ENCODE peak calls at places on chromosomes 13 and 19, in seven cellular contexts. M is tibial artery, E is fibroblast of lung, N is GM20000, U is fibroblast of villous mesenchyme, Q is HFFc6, T is GM13976. W is an unnamed sample.

GRCh38 chr13:104385409-104385808 is 1319.2 kb upstream of the SLC10A2 start:
- DNase-seq in M (no peak), E (peak; percentile 81), N (no peak), U (peak; percentile 41), Q (no peak), T (no peak), W (no peak)

GRCh38 chr19:6047256-6047655 is 63.0 kb downstream of the RFX2 start:
- DNase-seq in M (peak; percentile 29), E (no peak), N (no peak), U (no peak), Q (no peak), T (no peak), W (no peak)

GRCh38 chr13:27919934-27920676 is at the start of gene PDX1:
- DNase-seq in M (no peak), E (no peak), N (no peak), U (no peak), Q (no peak), T (peak; percentile 67), W (peak; percentile 54)

GRCh38 chr13:99751517-99752199 is 219.9 kb downstream of the ZIC5 start:
- DNase-seq in M (no peak), E (no peak), N (no peak), U (no peak), Q (no peak), T (no peak), W (no peak)

GRCh38 chr13:49627831-49628652 is at the start of gene ARL11:
- DNase-seq in M (peak; percentile 76), E (no peak), N (peak; percentile 86), U (no peak), Q (no peak), T (peak; percentile 90), W (peak; percentile 68)

GRCh38 chr19:49596407-49596806 is 5.4 kb downstream of the PRR12 start:
- DNase-seq in M (no peak), E (no peak), N (peak; percentile 33), U (no peak), Q (no peak), T (no peak), W (no peak)

GRCh38 chr19:2477732-2478191 is 1.8 kb downstream of the GADD45B start:
- DNase-seq in M (peak; percentile 77), E (peak; percentile 58), N (peak; percentile 69), U (peak; percentile 55), Q (peak; percentile 17), T (peak; percentile 69), W (peak; percentile 42)

GRCh38 chr13:40059540-40060232 is 404.2 kb downstream of the COG6 start:
- DNase-seq in M (no peak), E (peak; percentile 54), N (no peak), U (peak; percentile 52), Q (no peak), T (no peak), W (no peak)

GRCh38 chr13:32811297-32811800 is 204.9 kb upstream of the KL start:
- DNase-seq in M (no peak), E (no peak), N (peak; percentile 60), U (peak; percentile 68), Q (peak; percentile 43), T (peak; percentile 69), W (peak; percentile 28)

GRCh38 chr13:51912091-51912490 is 50.3 kb downstream of the CCDC70 start:
- DNase-seq in M (no peak), E (no peak), N (no peak), U (no peak), Q (no peak), T (no peak), W (no peak)

GRCh38 chr13:105611424-105611823 is 924.0 kb downstream of the EFNB2 start:
- DNase-seq in M (no peak), E (peak; percentile 22), N (no peak), U (peak; percentile 13), Q (no peak), T (no peak), W (no peak)

GRCh38 chr19:33413868-33414666 is 40.6 kb downstream of the CEBPG start:
- DNase-seq in M (no peak), E (no peak), N (no peak), U (no peak), Q (no peak), T (no peak), W (no peak)

GRCh38 chr13:51734786-51735185 is 69.2 kb downstream of the DHRS12 start:
- DNase-seq in M (no peak), E (no peak), N (no peak), U (no peak), Q (no peak), T (no peak), W (no peak)

GRCh38 chr19:18340990-18341868 is 831 bp downstream of the PGPEP1 start:
- DNase-seq in M (peak; percentile 82), E (no peak), N (peak; percentile 88), U (peak; percentile 28), Q (peak; percentile 39), T (peak; percentile 88), W (peak; percentile 88)

GRCh38 chr19:58335630-58336029 is 8.8 kb downstream of the ZSCAN22 start:
- DNase-seq in M (no peak), E (no peak), N (no peak), U (no peak), Q (no peak), T (no peak), W (no peak)

GRCh38 chr13:88764103-88764502 is 1092.9 kb downstream of the SLITRK5 start:
- DNase-seq in M (no peak), E (no peak), N (no peak), U (no peak), Q (no peak), T (no peak), W (no peak)

GRCh38 chr13:82963466-82963865 is 918.8 kb downstream of the SLITRK1 start:
- DNase-seq in M (no peak), E (peak; percentile 61), N (no peak), U (no peak), Q (peak; percentile 41), T (no peak), W (no peak)

GRCh38 chr13:100392709-100393630 is 195.6 kb downstream of the GGACT start:
- DNase-seq in M (peak; percentile 90), E (peak; percentile 100), N (peak; percentile 23), U (peak; percentile 100), Q (peak; percentile 98), T (peak; percentile 28), W (peak; percentile 88)

DNA sequence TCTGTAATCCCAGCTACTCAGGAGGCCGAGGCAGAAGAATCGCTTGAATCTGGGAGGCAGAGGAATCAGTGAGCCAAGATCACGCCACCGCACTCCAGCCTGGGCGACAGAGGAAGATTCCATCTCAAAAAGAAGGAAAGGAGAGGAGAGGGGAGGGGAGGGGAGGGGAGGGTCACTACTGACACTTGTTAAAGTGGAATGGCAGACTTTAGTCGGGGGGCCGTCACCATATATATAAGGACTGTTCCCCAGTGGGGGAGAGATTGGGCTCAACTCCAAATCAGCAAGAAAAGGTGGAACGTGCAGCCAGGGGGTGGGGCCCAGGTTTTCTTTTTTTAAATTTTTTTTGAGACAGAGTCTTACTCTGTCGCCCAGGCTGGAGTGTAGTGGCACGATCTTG is 26.2 kb downstream of the TPT1 start:
- DNase-seq in M (no peak), E (no peak), N (no peak), U (no peak), Q (no peak), T (no peak), W (no peak)
- TF ChIP-seq CTCF in M (no peak), E (no peak), N (no peak), U (no peak), Q (no peak), T (no peak), W (no peak)

GRCh38 chr13:112588490-112589297 is 741 bp upstream of the TUBGCP3 start:
- DNase-seq in M (no peak), E (peak; percentile 21), N (no peak), U (no peak), Q (no peak), T (no peak), W (peak; percentile 31)

GRCh38 chr13:112586334-112586733 is 1.6 kb downstream of the TUBGCP3 start:
- DNase-seq in M (no peak), E (no peak), N (peak; percentile 52), U (no peak), Q (no peak), T (peak; percentile 55), W (no peak)

GRCh38 chr13:112587767-112588489 is at the start of gene TUBGCP3:
- DNase-seq in M (peak; percentile 90), E (peak; percentile 84), N (peak; percentile 96), U (peak; percentile 78), Q (peak; percentile 77), T (peak; percentile 95), W (peak; percentile 81)

GRCh38 chr13:112583592-112584277 is 4.2 kb downstream of the TUBGCP3 start:
- DNase-seq in M (no peak), E (no peak), N (peak; percentile 65), U (no peak), Q (no peak), T (peak; percentile 68), W (no peak)

DNA sequence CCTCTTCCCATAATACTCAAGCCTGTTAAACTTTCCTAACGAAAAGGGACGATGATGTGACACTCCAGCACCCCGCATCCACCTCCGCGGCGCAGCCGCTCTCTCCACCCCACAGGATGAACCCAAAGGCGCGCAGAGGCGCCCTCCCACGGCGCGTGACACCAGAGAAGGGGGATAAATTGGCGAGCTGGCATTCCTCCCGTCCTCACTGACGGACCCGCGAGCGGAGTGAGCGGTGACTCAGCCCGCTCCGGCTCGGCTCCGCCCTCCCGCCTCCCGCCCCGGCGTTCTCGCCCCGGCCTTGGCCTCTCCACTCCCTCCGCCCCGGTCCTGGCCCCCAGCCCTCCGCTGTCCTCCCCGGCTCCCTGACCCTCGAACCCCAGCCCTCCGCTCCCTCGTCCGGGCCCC is 590 bp downstream of the TUBGCP3 start:
- DNase-seq in M (peak; percentile 90), E (peak; percentile 85), N (peak; percentile 86), U (peak; percentile 88), Q (peak; percentile 85), T (peak; percentile 88), W (peak; percentile 76)
- TF ChIP-seq CTCF in M (no peak), E (peak; percentile 12), N (peak; percentile 25), U (no peak), Q (peak; percentile 35), T (peak; percentile 39), W (no peak)

DNA sequence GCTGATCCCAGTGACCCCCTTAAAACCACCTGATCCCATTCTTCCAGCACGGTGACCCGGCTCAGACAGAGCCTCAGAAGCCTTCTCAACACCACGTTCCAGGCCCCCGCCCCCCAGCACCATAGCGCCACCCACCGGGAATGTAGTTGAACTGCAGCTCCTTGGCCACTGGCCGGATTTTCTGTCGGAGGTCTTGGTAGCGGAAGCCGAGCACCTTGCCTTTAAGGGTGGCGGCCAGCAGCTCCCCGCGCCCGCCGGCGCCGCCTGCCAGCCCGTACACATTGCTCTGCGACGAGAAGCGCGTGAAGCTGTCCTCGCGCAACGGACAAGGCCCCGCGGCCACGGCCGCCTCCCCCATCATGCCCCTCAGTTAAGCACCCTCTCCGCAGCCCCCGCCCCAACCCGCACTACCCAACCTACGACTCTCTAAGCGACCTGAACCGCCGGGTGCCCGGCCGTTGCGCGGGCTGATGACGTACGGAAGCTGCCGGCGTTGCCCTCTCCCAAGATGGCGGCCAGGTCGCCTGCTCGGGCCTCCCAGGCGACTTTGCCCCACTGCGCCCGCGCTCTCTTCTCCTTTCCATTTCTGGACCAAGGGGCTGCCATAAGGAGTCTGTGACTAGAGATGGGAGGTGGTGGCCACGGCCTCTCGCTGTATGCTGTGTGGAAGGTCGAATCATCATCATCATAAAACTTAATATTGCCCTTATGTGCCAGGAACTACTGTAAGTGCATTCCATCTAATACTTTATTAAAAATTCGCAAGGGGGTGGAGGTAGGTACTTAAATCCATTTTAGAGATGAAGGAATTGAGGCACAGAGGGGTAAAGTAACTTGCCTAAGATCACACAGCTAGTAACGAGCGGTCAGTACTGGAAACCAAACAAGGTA is at the start of gene KPTN:
- DNase-seq in M (peak; percentile 91), E (peak; percentile 93), N (peak; percentile 96), U (peak; percentile 93), Q (peak; percentile 83), T (peak; percentile 97), W (peak; percentile 93)
- TF ChIP-seq CTCF in M (peak; percentile 60), E (peak; percentile 96), N (peak; percentile 94), U (peak; percentile 96), Q (peak; percentile 98), T (peak; percentile 95), W (peak; percentile 96)

GRCh38 chr19:35736913-35737886 is 5.1 kb downstream of the IGFLR1 start:
- DNase-seq in M (no peak), E (no peak), N (no peak), U (no peak), Q (no peak), T (no peak), W (peak; percentile 64)
- TF ChIP-seq CTCF in M (no peak), E (peak; percentile 9), N (no peak), U (no peak), Q (peak; percentile 60), T (no peak), W (peak; percentile 25)